ENCODE peak calls at places on chromosomes 7 and 10, in ten cellular contexts. C is M059J, T is lower leg skin, Q is cardiac fibroblast, L is uterus, X is HT-29, W is NCI-H524, H is GDM1, R is GM12891, E is NCI-H1417. F is an unnamed sample.

GRCh38 chr10:5946786-5947185 is 30.6 kb downstream of the IL15RA start:
- DNase-seq in C (no peak), T (no peak), Q (no peak), L (no peak), X (no peak), W (no peak), H (no peak), R (no peak), E (no peak), F (no peak)

GRCh38 chr10:1527951-1528350 is 209.4 kb downstream of the ADARB2 start:
- DNase-seq in C (no peak), T (no peak), Q (no peak), L (no peak), X (no peak), W (no peak), H (no peak), R (no peak), E (no peak), F (no peak)

GRCh38 chr7:141558544-141559183 is 7.5 kb downstream of the AGK start:
- DNase-seq in C (peak; percentile 83), T (no peak), Q (peak; percentile 66), L (no peak), X (no peak), W (no peak), H (no peak), R (no peak), E (peak; percentile 94), F (no peak)

GRCh38 chr7:157306836-157307533 is 29.8 kb upstream of the DNAJB6 start:
- DNase-seq in C (no peak), T (no peak), Q (no peak), L (no peak), X (no peak), W (peak; percentile 6), H (no peak), R (no peak), E (no peak), F (no peak)

GRCh38 chr10:72310241-72310633 is 36.5 kb downstream of the DDIT4 start:
- DNase-seq in C (peak; percentile 49), T (no peak), Q (peak; percentile 60), L (no peak), X (peak; percentile 52), W (no peak), H (no peak), R (no peak), E (no peak), F (no peak)

GRCh38 chr7:151717415-151717814 is 159.5 kb downstream of the PRKAG2 start:
- DNase-seq in C (no peak), T (no peak), Q (no peak), L (no peak), X (peak; percentile 32), W (no peak), H (no peak), R (no peak), E (no peak), F (no peak)

GRCh38 chr10:124602646-124603365 is 141.2 kb downstream of the LHPP start:
- DNase-seq in C (no peak), T (no peak), Q (no peak), L (no peak), X (no peak), W (peak; percentile 6), H (no peak), R (no peak), E (no peak), F (no peak)

GRCh38 chr7:17898111-17898510 is 42.2 kb downstream of the SNX13 start:
- DNase-seq in C (no peak), T (no peak), Q (no peak), L (no peak), X (no peak), W (no peak), H (no peak), R (no peak), E (no peak), F (no peak)

GRCh38 chr10:97796651-97797050 is 24.9 kb upstream of the SFRP5 start:
- DNase-seq in C (peak; percentile 35), T (no peak), Q (no peak), L (no peak), X (no peak), W (no peak), H (no peak), R (no peak), E (no peak), F (no peak)

GRCh38 chr7:128879939-128880746 is 17.5 kb downstream of the ATP6V1F start:
- DNase-seq in C (peak; percentile 76), T (no peak), Q (peak; percentile 71), L (peak; percentile 53), X (peak; percentile 82), W (peak; percentile 73), H (no peak), R (no peak), E (peak; percentile 89), F (no peak)

GRCh38 chr7:104956753-104957450 is 57.1 kb upstream of the KMT2E start:
- DNase-seq in C (peak; percentile 98), T (peak; percentile 52), Q (peak; percentile 94), L (no peak), X (no peak), W (no peak), H (peak; percentile 66), R (peak; percentile 18), E (no peak), F (no peak)

GRCh38 chr7:46764100-46764941 is 817.6 kb downstream of the TNS3 start:
- DNase-seq in C (peak; percentile 99), T (no peak), Q (peak; percentile 97), L (peak; percentile 65), X (peak; percentile 99), W (no peak), H (no peak), R (no peak), E (no peak), F (no peak)

GRCh38 chr7:137078781-137079180 is 210.3 kb downstream of the CHRM2 start:
- DNase-seq in C (no peak), T (no peak), Q (no peak), L (no peak), X (no peak), W (no peak), H (no peak), R (no peak), E (no peak), F (no peak)

GRCh38 chr7:22728416-22729029 is 1.5 kb downstream of the IL6 start:
- DNase-seq in C (peak; percentile 84), T (no peak), Q (peak; percentile 84), L (no peak), X (peak; percentile 64), W (no peak), H (no peak), R (no peak), E (peak; percentile 66), F (no peak)

GRCh38 chr7:2802504-2803341 is 41.4 kb downstream of the GNA12 start:
- DNase-seq in C (peak; percentile 30), T (peak; percentile 80), Q (peak; percentile 71), L (no peak), X (peak; percentile 53), W (no peak), H (no peak), R (no peak), E (peak; percentile 58), F (no peak)

GRCh38 chr7:7639847-7640220 is 718 bp upstream of the UMAD1 start:
- DNase-seq in C (peak; percentile 57), T (no peak), Q (peak; percentile 43), L (no peak), X (peak; percentile 57), W (no peak), H (no peak), R (no peak), E (no peak), F (peak; percentile 8)

GRCh38 chr10:29328988-29329387 is 40.1 kb downstream of the LYZL1 start:
- DNase-seq in C (peak; percentile 20), T (no peak), Q (no peak), L (peak; percentile 31), X (no peak), W (no peak), H (no peak), R (no peak), E (no peak), F (peak; percentile 71)